ENCODE peak calls at places on chromosomes 12 and 14, in five cellular contexts. H is mesothelial cell of epicardium, Y is astrocyte of the spinal cord, W is lower lobe of right lung, U is IMR-90. K is an unnamed sample.

GRCh38 chr12:31570880-31571279 is 20.1 kb downstream of the DENND5B start:
- DNase-seq in U (peak), W (no peak), H (no peak), Y (no peak), K (no peak)

GRCh38 chr12:106645074-106645421 is 62.2 kb downstream of the RFX4 start:
- DNase-seq in Y (peak), U (no peak), W (peak), H (no peak), K (no peak)

GRCh38 chr14:89445252-89445973 is 28.4 kb upstream of the FOXN3 start:
- DNase-seq in H (no peak), Y (no peak), W (no peak), U (peak), K (no peak)

GRCh38 chr12:53999596-54000104 is 311 bp upstream of the HOXC9 start:
- DNase-seq in U (peak), H (no peak), W (no peak), Y (peak), K (peak)

GRCh38 chr12:91910871-91911388 is 234.7 kb downstream of the BTG1 start:
- DNase-seq in U (no peak), H (no peak), W (no peak), Y (no peak), K (no peak)

GRCh38 chr14:53355581-53356112 is 202.5 kb upstream of the DDHD1 start:
- DNase-seq in H (no peak), Y (peak), U (peak), W (no peak), K (no peak)

GRCh38 chr12:86623267-86623666 is 367.1 kb upstream of the MGAT4C start:
- DNase-seq in Y (peak), H (no peak), W (no peak), U (no peak), K (no peak)

GRCh38 chr12:58007875-58008274 is 66.5 kb downstream of the ATP23 start:
- DNase-seq in Y (no peak), W (no peak), H (no peak), U (no peak), K (no peak)

GRCh38 chr12:106113446-106114083 is 25.2 kb downstream of the NUAK1 start:
- DNase-seq in Y (no peak), U (no peak), H (no peak), W (no peak), K (no peak)

GRCh38 chr14:58280954-58281787 is 17.2 kb upstream of the ARID4A start:
- DNase-seq in W (no peak), Y (peak), H (no peak), U (peak), K (no peak)

GRCh38 chr14:75510547-75510946 is 11.7 kb upstream of the BATF start:
- DNase-seq in Y (no peak), W (no peak), H (no peak), U (no peak), K (no peak)

GRCh38 chr14:34439090-34439489 is 22.9 kb downstream of the SPTSSA start:
- DNase-seq in H (no peak), U (no peak), Y (no peak), W (no peak), K (no peak)

GRCh38 chr12:24561882-24562760 is 386.8 kb downstream of the BCAT1 start:
- DNase-seq in U (peak), W (peak), Y (peak), H (peak), K (no peak)

GRCh38 chr12:42382013-42382696 is 56.2 kb downstream of the PPHLN1 start:
- DNase-seq in H (no peak), W (no peak), U (peak), Y (no peak), K (no peak)

GRCh38 chr12:118011961-118012360 is 4.5 kb upstream of the RFC5 start:
- DNase-seq in Y (no peak), H (no peak), U (no peak), W (no peak), K (no peak)

GRCh38 chr12:98896938-98897337 is 251.8 kb downstream of the APAF1 start:
- DNase-seq in Y (peak), H (peak), U (peak), W (no peak), K (no peak)

GRCh38 chr12:8658361-8658760 is 4.3 kb downstream of the MFAP5 start:
- DNase-seq in U (peak), Y (peak), W (no peak), H (no peak), K (no peak)

GRCh38 chr12:122072031-122072970 is 6.3 kb upstream of the MLXIP start:
- DNase-seq in Y (peak), U (peak), W (no peak), H (no peak), K (no peak)

GRCh38 chr14:49875640-49876198 is 17.2 kb upstream of the ARF6 start:
- DNase-seq in H (no peak), W (no peak), U (no peak), Y (no peak), K (no peak)

GRCh38 chr14:68822132-68822651 is 29.3 kb upstream of the ZFP36L1 start:
- DNase-seq in H (no peak), W (no peak), U (no peak), Y (no peak), K (no peak)

GRCh38 chr12:109731806-109732205 is 18.2 kb downstream of the FAM222A start:
- DNase-seq in H (no peak), Y (no peak), W (peak), U (no peak), K (no peak)

GRCh38 chr14:36655963-36656768 is 5.5 kb upstream of the PAX9 start:
- DNase-seq in U (no peak), H (peak), Y (no peak), W (no peak), K (no peak)

GRCh38 chr14:90699016-90699415 is 117.2 kb downstream of the TTC7B start:
- DNase-seq in W (no peak), U (no peak), H (no peak), Y (no peak), K (no peak)

GRCh38 chr12:13208533-13209278 is 12.2 kb downstream of the EMP1 start:
- DNase-seq in Y (no peak), H (no peak), W (no peak), U (peak), K (no peak)

GRCh38 chr14:65312859-65313258 is 99.7 kb upstream of the FUT8 start:
- DNase-seq in U (no peak), W (no peak), H (no peak), Y (no peak), K (no peak)

GRCh38 chr12:95277139-95277538 is 59.5 kb downstream of the VEZT start:
- DNase-seq in H (no peak), W (no peak), Y (peak), U (peak), K (no peak)

DNA sequence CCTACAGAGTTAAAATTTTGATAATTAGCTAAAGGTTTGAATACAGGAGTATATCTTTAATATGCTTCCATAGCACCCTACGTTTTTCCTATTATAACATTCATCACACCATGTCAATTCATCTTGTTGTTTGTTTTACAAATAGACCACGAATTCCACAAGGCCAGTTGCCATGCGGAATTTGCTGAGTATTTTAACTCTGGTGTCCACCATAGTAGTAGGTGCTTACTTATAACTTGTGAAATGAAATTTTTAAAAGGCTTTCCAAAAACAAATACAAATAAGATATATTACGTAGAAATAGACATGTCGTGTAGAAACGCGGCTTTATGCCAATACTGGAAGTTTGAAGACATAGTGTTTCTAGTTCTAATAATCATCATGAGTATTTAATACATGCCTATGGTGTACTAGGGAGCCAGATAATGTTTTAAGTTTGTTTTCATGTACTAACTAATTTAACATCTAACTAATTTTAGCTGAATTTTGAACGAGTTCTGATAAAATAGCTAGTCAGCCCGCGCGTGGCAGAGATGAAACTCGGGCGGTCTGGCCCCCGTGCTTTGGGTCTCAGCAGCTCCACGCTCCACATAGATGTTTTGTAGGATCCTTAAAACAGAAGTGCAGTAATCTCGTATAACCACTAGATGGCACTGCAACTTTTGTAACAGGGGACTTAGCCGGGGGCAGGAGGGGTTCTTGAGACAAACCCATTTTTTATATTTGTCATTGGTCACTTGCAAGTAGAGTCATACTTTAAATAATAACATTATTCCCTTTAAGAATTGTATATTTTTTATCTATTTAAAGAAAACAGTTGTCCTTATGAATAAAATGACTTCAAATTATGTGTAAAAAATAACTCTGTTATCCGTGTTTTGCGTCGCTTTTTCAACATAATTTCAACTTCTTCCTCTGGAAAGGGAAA is 10.2 kb downstream of the CD69 start:
- DNase-seq in U (peak), W (peak), Y (peak), H (no peak), K (no peak)
- TF ChIP-seq CTCF in U (peak), W (peak), Y (peak), H (peak), K (peak)

GRCh38 chr12:101743724-101744472 is 4.6 kb upstream of the SYCP3 start:
- DNase-seq in W (no peak), H (no peak), Y (no peak), U (no peak), K (no peak)
- TF ChIP-seq CTCF in W (no peak), H (no peak), Y (no peak), U (no peak), K (no peak)

GRCh38 chr14:102915292-102916110 is 7.0 kb upstream of the AMN start:
- DNase-seq in W (peak), U (no peak), Y (no peak), H (no peak), K (no peak)

GRCh38 chr14:102916347-102917055 is 6.0 kb upstream of the AMN start:
- DNase-seq in U (no peak), Y (no peak), H (no peak), W (peak), K (no peak)

GRCh38 chr14:102920273-102920997 is 2.0 kb upstream of the AMN start:
- DNase-seq in W (no peak), H (no peak), U (no peak), Y (no peak), K (no peak)

GRCh38 chr14:102917056-102917385 is 5.4 kb upstream of the AMN start:
- DNase-seq in W (peak), H (no peak), Y (no peak), U (no peak), K (no peak)

GRCh38 chr14:102917469-102918211 is 4.8 kb upstream of the AMN start:
- DNase-seq in Y (peak), W (peak), U (peak), H (peak), K (peak)
- TF ChIP-seq CTCF in Y (peak), W (peak), U (peak), H (peak), K (peak)

GRCh38 chr12:119180380-119181040 is 1.8 kb downstream of the HSPB8 start:
- DNase-seq in W (no peak), U (peak), H (peak), Y (peak), K (no peak)
- TF ChIP-seq CTCF in W (no peak), U (no peak), H (no peak), Y (no peak), K (no peak)

GRCh38 chr14:104600141-104600643 is 4.4 kb downstream of the TMEM179 start:
- DNase-seq in U (no peak), W (peak), H (no peak), Y (no peak), K (no peak)
- TF ChIP-seq CTCF in U (no peak), W (no peak), H (no peak), Y (no peak), K (no peak)

DNA sequence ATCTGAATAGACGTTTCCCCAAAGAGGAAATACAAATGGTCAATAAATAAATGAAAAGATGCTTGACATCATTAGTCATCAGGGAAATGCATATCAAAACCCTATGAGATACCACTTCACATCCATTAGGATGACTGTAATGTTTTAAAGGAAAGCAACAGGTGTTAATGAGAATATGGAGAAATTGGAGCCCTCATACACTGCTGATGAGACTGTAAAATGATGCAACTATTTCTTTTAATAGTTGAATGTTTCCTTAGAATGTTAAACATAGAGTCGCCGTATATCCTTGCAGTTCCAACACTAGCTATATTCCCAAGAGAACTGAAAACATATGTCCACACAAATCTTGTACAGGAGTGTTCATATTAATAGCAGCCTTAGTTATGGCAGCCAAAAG is 133.2 kb downstream of the SLC38A4 start:
- DNase-seq in H (no peak), W (no peak), Y (no peak), U (no peak), K (no peak)
- TF ChIP-seq CTCF in H (no peak), W (no peak), Y (no peak), U (no peak), K (no peak)

GRCh38 chr14:102063092-102063807 is 23.6 kb downstream of the HSP90AA1 start:
- DNase-seq in U (peak), H (peak), Y (peak), W (peak), K (peak)
- TF ChIP-seq CTCF in U (peak), H (peak), Y (peak), W (peak), K (peak)

GRCh38 chr12:52139147-52139546 is 52.7 kb downstream of the KRT80 start:
- DNase-seq in W (no peak), U (no peak), Y (no peak), H (no peak), K (no peak)

GRCh38 chr12:52139579-52140062 is 52.2 kb downstream of the KRT80 start:
- DNase-seq in W (no peak), U (peak), Y (no peak), H (peak), K (peak)

GRCh38 chr12:52141875-52142274 is 49.9 kb downstream of the KRT80 start:
- DNase-seq in U (no peak), Y (no peak), H (no peak), W (no peak), K (no peak)

GRCh38 chr12:52142431-52142830 is 49.4 kb downstream of the KRT80 start:
- DNase-seq in H (no peak), U (no peak), W (no peak), Y (no peak), K (no peak)

GRCh38 chr12:52141306-52141705 is 50.5 kb downstream of the KRT80 start:
- DNase-seq in U (no peak), W (no peak), H (no peak), Y (no peak), K (no peak)
- TF ChIP-seq CTCF in U (peak), W (no peak), H (peak), Y (peak), K (no peak)

GRCh38 chr14:101535808-101536207 is 25.5 kb upstream of the DIO3 start:
- DNase-seq in Y (no peak), W (no peak), U (no peak), H (no peak), K (no peak)
- TF ChIP-seq CTCF in Y (no peak), W (no peak), U (no peak), H (no peak), K (no peak)